ENCODE peak calls at places on chromosomes 2 and 18, in nine cellular contexts. Y is GM23338, D is K562, U is left lung, Z is Peyer's patch, R is spleen, S is fibroblast of lung, E is ascending aorta, J is A549. I is an unnamed sample.
A peak's percentile ranks its signal among the peaks of the same experiment; 100 is the strongest.

GRCh38 chr18:33745396-33745795 is 167.4 kb downstream of the ASXL3 start:
- DNase-seq in Y (no peak), D (no peak), U (no peak), Z (peak; percentile 22), R (no peak), S (no peak), E (no peak), J (no peak), I (no peak)

GRCh38 chr2:157325786-157326185 is at the start of gene ERMN:
- DNase-seq in Y (peak; percentile 77), D (no peak), U (no peak), Z (no peak), R (no peak), S (no peak), E (no peak), J (no peak), I (no peak)

GRCh38 chr2:44464437-44464836 is 102.7 kb downstream of the CAMKMT start:
- DNase-seq in Y (no peak), D (no peak), U (no peak), Z (no peak), R (no peak), S (no peak), E (no peak), J (no peak), I (no peak)

GRCh38 chr2:113234721-113235346 is 43.9 kb downstream of the PAX8 start:
- DNase-seq in Y (no peak), D (no peak), U (no peak), Z (no peak), R (no peak), S (no peak), E (no peak), J (no peak), I (no peak)

GRCh38 chr2:237552911-237553310 is 13.5 kb upstream of the PRLH start:
- DNase-seq in Y (no peak), D (no peak), U (no peak), Z (no peak), R (peak; percentile 22), S (no peak), E (no peak), J (no peak), I (no peak)

GRCh38 chr2:144834363-144834762 is 314.4 kb upstream of the ZEB2 start:
- DNase-seq in Y (no peak), D (no peak), U (no peak), Z (no peak), R (no peak), S (no peak), E (no peak), J (no peak), I (peak; percentile 3)

GRCh38 chr2:144512421-144513272 is 7.3 kb downstream of the ZEB2 start:
- DNase-seq in Y (peak; percentile 44), D (no peak), U (no peak), Z (no peak), R (no peak), S (peak; percentile 22), E (no peak), J (no peak), I (no peak)

GRCh38 chr2:39805936-39806608 is 27.0 kb upstream of the THUMPD2 start:
- DNase-seq in Y (no peak), D (no peak), U (no peak), Z (no peak), R (no peak), S (peak; percentile 86), E (no peak), J (no peak), I (no peak)

GRCh38 chr2:165952600-165953210 is 871 bp downstream of the TTC21B start:
- DNase-seq in Y (no peak), D (no peak), U (no peak), Z (no peak), R (no peak), S (peak; percentile 12), E (no peak), J (no peak), I (peak; percentile 7)

GRCh38 chr2:170829016-170829415 is 12.3 kb downstream of the GAD1 start:
- DNase-seq in Y (no peak), D (no peak), U (no peak), Z (no peak), R (no peak), S (no peak), E (no peak), J (no peak), I (no peak)

GRCh38 chr2:150759531-150759930 is 272.1 kb upstream of the RND3 start:
- DNase-seq in Y (peak; percentile 32), D (no peak), U (no peak), Z (no peak), R (no peak), S (peak; percentile 12), E (no peak), J (no peak), I (no peak)

GRCh38 chr2:112166801-112167499 is 28.8 kb downstream of the FBLN7 start:
- DNase-seq in Y (no peak), D (no peak), U (no peak), Z (no peak), R (no peak), S (no peak), E (peak; percentile 24), J (no peak), I (no peak)

GRCh38 chr2:216583157-216583556 is 50.1 kb upstream of the IGFBP2 start:
- DNase-seq in Y (no peak), D (no peak), U (no peak), Z (no peak), R (no peak), S (peak; percentile 99), E (no peak), J (peak; percentile 14), I (no peak)

GRCh38 chr18:65620076-65620696 is 130.6 kb upstream of the CDH7 start:
- DNase-seq in Y (no peak), D (no peak), U (no peak), Z (no peak), R (no peak), S (no peak), E (no peak), J (no peak), I (no peak)

GRCh38 chr2:32135409-32135808 is 30.3 kb upstream of the SLC30A6 start:
- DNase-seq in Y (peak; percentile 65), D (peak; percentile 35), U (no peak), Z (peak; percentile 68), R (no peak), S (peak; percentile 82), E (no peak), J (peak; percentile 92), I (peak; percentile 0)

GRCh38 chr2:64267699-64268098 is 123.5 kb upstream of the PELI1 start:
- DNase-seq in Y (peak; percentile 84), D (no peak), U (no peak), Z (no peak), R (no peak), S (peak; percentile 77), E (no peak), J (no peak), I (no peak)
- H3K4me1 ChIP-seq in Y (peaks cover 50% of the 10 kb centered on the region), D (no peaks in the 10 kb centered on the region), U (peaks cover 37% of the 10 kb centered on the region), Z (peaks cover under 1% of the 10 kb centered on the region), R (no peaks in the 10 kb centered on the region), S (peaks cover 10% of the 10 kb centered on the region), E (no peaks in the 10 kb centered on the region), J (no peaks in the 10 kb centered on the region), I (peaks cover 4% of the 10 kb centered on the region)

DNA sequence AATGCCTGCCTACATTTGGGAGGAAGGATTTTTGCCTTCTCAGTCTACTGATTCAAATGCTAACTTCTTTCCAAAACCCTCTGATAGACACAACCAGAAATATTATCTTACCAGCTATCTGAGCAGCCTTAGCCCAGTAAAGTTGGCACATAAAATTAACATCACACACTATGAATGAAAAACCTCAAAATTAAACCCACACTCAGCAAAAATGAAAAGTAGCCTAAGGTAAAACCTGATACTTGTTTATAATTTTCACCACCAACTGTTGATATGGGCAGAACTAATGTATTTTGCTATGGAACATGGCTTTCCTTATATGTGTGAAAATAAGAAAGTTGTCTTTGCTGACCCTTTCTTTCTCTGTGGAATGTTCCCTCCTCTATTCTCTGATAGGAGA is 226.0 kb downstream of the DPP10 start:
- DNase-seq in Y (no peak), D (no peak), U (no peak), Z (no peak), R (no peak), S (no peak), E (no peak), J (no peak), I (no peak)
- H3K4me3 ChIP-seq in Y (no peak overlapping the region), D (no peak overlapping the region), U (no peak overlapping the region), Z (no peak overlapping the region), R (no peak overlapping the region), S (no peak overlapping the region), E (no peak overlapping the region), J (no peak overlapping the region), I (no peak overlapping the region)

GRCh38 chr2:208819190-208819589 is 412.6 kb downstream of the PTH2R start:
- DNase-seq in Y (no peak), D (no peak), U (no peak), Z (no peak), R (no peak), S (no peak), E (no peak), J (no peak), I (no peak)

DNA sequence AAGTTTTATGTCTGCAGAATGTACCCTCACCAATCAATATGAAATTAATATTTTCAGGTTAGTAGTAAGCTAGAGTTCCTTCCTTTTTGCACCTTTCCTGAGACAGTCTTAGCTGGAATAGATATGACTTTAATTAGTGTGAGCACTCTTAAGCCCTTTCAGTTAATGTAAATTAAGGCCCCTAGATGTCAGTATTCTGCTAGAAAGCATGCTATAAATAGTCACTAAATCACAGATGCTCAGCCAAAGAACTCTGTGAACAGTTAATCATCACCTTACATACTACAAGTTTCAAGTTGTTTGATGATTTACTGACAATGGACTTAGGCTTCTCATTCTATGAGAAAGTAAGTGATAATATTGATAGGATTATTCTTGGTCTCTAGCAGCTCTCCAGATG is 413.7 kb downstream of the PTH2R start:
- DNase-seq in Y (peak; percentile 70), D (no peak), U (no peak), Z (no peak), R (no peak), S (peak; percentile 0), E (no peak), J (peak; percentile 12), I (peak; percentile 62)
- TF ChIP-seq CTCF in Y (peak; percentile 57), D (peak; percentile 15), U (no peak), Z (no peak), R (peak; percentile 17), S (no peak), E (no peak), J (peak; percentile 16), I (no peak)

GRCh38 chr2:168753765-168754334 is 48.6 kb upstream of the NOSTRIN start:
- DNase-seq in Y (no peak), D (no peak), U (no peak), Z (peak; percentile 48), R (no peak), S (no peak), E (no peak), J (no peak), I (no peak)

GRCh38 chr2:168751104-168751768 is 51.2 kb upstream of the NOSTRIN start:
- DNase-seq in Y (no peak), D (no peak), U (no peak), Z (no peak), R (no peak), S (no peak), E (no peak), J (no peak), I (no peak)

GRCh38 chr2:168752361-168752760 is 50.1 kb upstream of the NOSTRIN start:
- DNase-seq in Y (no peak), D (no peak), U (no peak), Z (no peak), R (no peak), S (no peak), E (no peak), J (no peak), I (no peak)

GRCh38 chr2:168758970-168759820 is 43.2 kb upstream of the NOSTRIN start:
- DNase-seq in Y (peak; percentile 56), D (no peak), U (no peak), Z (peak; percentile 53), R (no peak), S (peak; percentile 53), E (no peak), J (peak; percentile 67), I (peak; percentile 76)

GRCh38 chr2:168757223-168757622 is 45.2 kb upstream of the NOSTRIN start:
- DNase-seq in Y (no peak), D (no peak), U (no peak), Z (no peak), R (no peak), S (no peak), E (no peak), J (no peak), I (no peak)
- H3K4me1 ChIP-seq in Y (no peaks in the 10 kb centered on the region), D (peaks cover 27% of the 10 kb centered on the region), U (peaks cover 11% of the 10 kb centered on the region), Z (no peaks in the 10 kb centered on the region), R (no peaks in the 10 kb centered on the region), S (no peaks in the 10 kb centered on the region), E (no peaks in the 10 kb centered on the region), J (no peaks in the 10 kb centered on the region), I (peaks cover 5% of the 10 kb centered on the region)